ENCODE peak calls at places on chromosomes 16 and 17, in eight cellular contexts. O is GM23338; E is lung; A is activated CD8-positive, alpha-beta T cell treated with anti-CD3 and anti-CD28 coated beads for 36 hours; J is tibial nerve; S is left lung; G is Panc1; F is GM13976. D is an unnamed sample.

GRCh38 chr17:21252289-21252874 is 828 bp downstream of the NATD1 start:
- DNase-seq in O (no peak), E (no peak), A (no peak), J (no peak), S (no peak), G (no peak), F (no peak), D (no peak)

GRCh38 chr17:5282639-5283217 is 644 bp downstream of the RABEP1 start:
- DNase-seq in O (peak), E (peak), A (peak), J (no peak), S (peak), G (no peak), F (no peak), D (no peak)

GRCh38 chr16:1557576-1557975 is 24.1 kb downstream of the TMEM204 start:
- DNase-seq in O (no peak), E (no peak), A (no peak), J (no peak), S (no peak), G (no peak), F (no peak), D (no peak)

GRCh38 chr17:56602292-56603130 is 9.0 kb downstream of the NOG start:
- DNase-seq in O (no peak), E (no peak), A (peak), J (no peak), S (no peak), G (no peak), F (no peak), D (no peak)

GRCh38 chr17:59964455-59965328 is at the start of gene RNFT1:
- DNase-seq in O (peak), E (peak), A (peak), J (peak), S (peak), G (peak), F (peak), D (peak)

GRCh38 chr16:12819126-12820117 is 15.7 kb upstream of the CPPED1 start:
- DNase-seq in O (peak), E (peak), A (peak), J (peak), S (peak), G (peak), F (peak), D (no peak)

GRCh38 chr17:68184141-68184571 is 63.7 kb upstream of the AMZ2 start:
- DNase-seq in O (peak), E (no peak), A (no peak), J (no peak), S (no peak), G (no peak), F (no peak), D (no peak)

GRCh38 chr16:85514601-85515318 is 98.4 kb upstream of the GSE1 start:
- DNase-seq in O (peak), E (peak), A (no peak), J (peak), S (peak), G (peak), F (no peak), D (no peak)

GRCh38 chr17:66751771-66752170 is 83.1 kb upstream of the CACNG5 start:
- DNase-seq in O (no peak), E (no peak), A (no peak), J (no peak), S (no peak), G (no peak), F (no peak), D (no peak)

GRCh38 chr17:82415786-82416185 is 2.4 kb upstream of the HEXD start:
- DNase-seq in O (no peak), E (no peak), A (no peak), J (no peak), S (peak), G (no peak), F (no peak), D (no peak)

GRCh38 chr16:29873319-29873718 is 10.3 kb upstream of the CDIPT start:
- DNase-seq in O (no peak), E (no peak), A (no peak), J (no peak), S (no peak), G (no peak), F (no peak), D (no peak)

GRCh38 chr16:87244646-87245197 is 72.5 kb downstream of the C16orf95 start:
- DNase-seq in O (no peak), E (no peak), A (no peak), J (no peak), S (no peak), G (no peak), F (no peak), D (no peak)

GRCh38 chr16:1330260-1330914 is 3.1 kb upstream of the BAIAP3 start:
- DNase-seq in O (peak), E (no peak), A (no peak), J (no peak), S (no peak), G (no peak), F (no peak), D (no peak)

GRCh38 chr16:29825145-29826044 is 5.1 kb downstream of the MVP start:
- DNase-seq in O (no peak), E (no peak), A (peak), J (no peak), S (no peak), G (no peak), F (peak), D (peak)

GRCh38 chr17:79777844-79778503 is at the start of gene CBX2:
- DNase-seq in O (peak), E (peak), A (peak), J (peak), S (peak), G (no peak), F (peak), D (peak)

GRCh38 chr17:42087736-42088705 is 10.3 kb downstream of the ZNF385C start:
- DNase-seq in O (no peak), E (no peak), A (no peak), J (no peak), S (no peak), G (no peak), F (no peak), D (no peak)

GRCh38 chr16:86619263-86619935 is 41.0 kb downstream of the FOXL1 start:
- DNase-seq in O (peak), E (no peak), A (no peak), J (peak), S (no peak), G (peak), F (no peak), D (no peak)

GRCh38 chr16:6625606-6626005 is 707.0 kb upstream of the RBFOX1 start:
- DNase-seq in O (no peak), E (no peak), A (no peak), J (no peak), S (no peak), G (no peak), F (no peak), D (no peak)
- TF ChIP-seq CTCF in O (no peak), E (no peak), A (no peak), J (no peak), S (no peak), G (no peak), F (no peak), D (no peak)

GRCh38 chr17:40374965-40375498 is 10.5 kb upstream of the GJD3 start:
- DNase-seq in O (peak), E (no peak), A (no peak), J (no peak), S (no peak), G (no peak), F (no peak), D (no peak)

GRCh38 chr17:40382251-40382650 is 17.7 kb upstream of the GJD3 start:
- DNase-seq in O (no peak), E (no peak), A (no peak), J (no peak), S (no peak), G (no peak), F (no peak), D (no peak)

GRCh38 chr17:40377832-40378231 is 13.3 kb upstream of the GJD3 start:
- DNase-seq in O (no peak), E (no peak), A (no peak), J (no peak), S (no peak), G (no peak), F (no peak), D (no peak)

GRCh38 chr17:40373999-40374398 is 9.5 kb upstream of the GJD3 start:
- DNase-seq in O (no peak), E (no peak), A (no peak), J (no peak), S (no peak), G (no peak), F (no peak), D (no peak)

DNA sequence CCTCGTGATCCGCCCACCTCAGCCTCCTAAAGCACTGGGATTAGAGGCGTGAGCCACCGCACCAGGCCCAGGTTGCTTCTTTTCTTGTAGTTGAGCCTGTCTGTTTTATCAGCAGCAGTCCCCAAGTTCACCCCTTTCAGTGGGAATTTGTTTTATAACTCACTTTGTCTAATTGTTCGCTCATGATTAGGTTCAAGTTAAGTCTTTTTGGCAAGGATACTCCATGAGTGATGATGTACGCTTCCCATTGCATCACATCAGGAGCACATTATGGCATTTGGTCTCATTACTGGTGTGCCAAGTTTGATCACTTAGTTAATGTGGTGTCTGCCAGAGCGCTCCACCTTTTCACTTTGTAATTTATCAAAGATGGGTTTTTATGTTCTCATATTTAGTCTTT is 14.4 kb upstream of the GJD3 start:
- DNase-seq in O (no peak), E (no peak), A (no peak), J (no peak), S (no peak), G (no peak), F (no peak), D (no peak)
- TF ChIP-seq CTCF in O (no peak), E (no peak), A (no peak), J (no peak), S (no peak), G (no peak), F (no peak), D (no peak)

GRCh38 chr17:8658800-8659199 is 28.3 kb upstream of the MYH10 start:
- DNase-seq in O (no peak), E (no peak), A (no peak), J (no peak), S (no peak), G (no peak), F (no peak), D (no peak)
- TF ChIP-seq CTCF in O (no peak), E (no peak), A (no peak), J (no peak), S (no peak), G (no peak), F (no peak), D (no peak)

DNA sequence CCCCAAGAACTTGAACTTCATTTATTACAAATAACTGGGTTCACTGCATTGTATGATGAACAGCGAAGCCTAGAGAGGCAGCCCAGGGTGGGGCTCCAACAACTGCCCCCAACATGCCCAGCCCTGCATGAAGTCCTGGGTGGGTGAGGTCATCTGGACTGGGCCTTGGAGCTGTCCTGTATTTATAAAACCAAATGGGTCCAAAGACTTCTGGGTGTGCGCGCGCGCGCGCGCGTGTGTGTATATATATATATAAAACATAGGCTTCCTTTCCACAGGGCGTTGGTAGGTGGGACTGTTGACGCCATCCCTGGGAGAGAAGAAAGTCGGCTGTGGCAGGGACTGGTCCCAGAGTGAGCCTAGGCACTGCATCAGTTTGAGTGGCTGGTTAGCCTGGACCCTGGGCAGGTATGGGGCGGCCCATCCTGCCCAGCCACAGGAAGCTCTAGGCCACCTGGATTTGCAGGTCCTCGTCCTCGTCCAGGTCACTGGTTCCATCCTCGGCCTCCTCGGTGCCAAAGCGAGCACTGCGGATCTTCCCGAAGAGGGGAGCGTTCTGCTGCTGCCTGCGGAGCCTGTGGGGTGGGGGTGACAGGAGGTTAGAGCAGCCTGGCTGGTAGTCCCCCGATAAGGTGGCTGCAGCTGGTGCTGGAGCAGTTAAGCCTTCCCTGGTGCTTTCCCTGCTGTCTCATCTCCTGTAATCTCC is 23.9 kb downstream of the CCDC102A start:
- DNase-seq in O (no peak), E (no peak), A (no peak), J (no peak), S (peak), G (no peak), F (no peak), D (peak)
- TF ChIP-seq CTCF in O (no peak), E (no peak), A (no peak), J (no peak), S (no peak), G (no peak), F (no peak), D (no peak)

DNA sequence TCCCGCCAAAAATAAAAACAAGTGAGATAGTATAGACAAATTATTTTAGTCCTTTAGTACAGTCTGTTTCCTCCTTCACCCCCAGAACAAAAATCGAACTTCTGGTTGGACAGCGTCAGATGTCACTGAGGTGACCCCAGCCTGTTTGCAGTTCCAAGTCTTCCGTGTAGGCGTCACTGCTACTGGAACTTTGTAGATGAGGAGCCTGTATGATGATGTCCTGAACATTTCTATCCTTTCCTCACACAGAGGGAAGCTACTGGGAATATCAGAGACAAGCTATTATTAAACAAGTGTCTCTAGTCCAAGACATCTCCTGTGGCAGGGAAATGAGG is 924 bp upstream of the VEZF1 start:
- DNase-seq in O (no peak), E (no peak), A (no peak), J (no peak), S (no peak), G (no peak), F (no peak), D (no peak)
- TF ChIP-seq CTCF in O (no peak), E (no peak), A (no peak), J (peak), S (no peak), G (peak), F (no peak), D (no peak)

GRCh38 chr17:28333083-28333746 is 2.1 kb downstream of the IFT20 start:
- DNase-seq in O (no peak), E (no peak), A (no peak), J (no peak), S (no peak), G (no peak), F (no peak), D (no peak)
- TF ChIP-seq CTCF in O (no peak), E (no peak), A (no peak), J (no peak), S (no peak), G (no peak), F (no peak), D (no peak)

DNA sequence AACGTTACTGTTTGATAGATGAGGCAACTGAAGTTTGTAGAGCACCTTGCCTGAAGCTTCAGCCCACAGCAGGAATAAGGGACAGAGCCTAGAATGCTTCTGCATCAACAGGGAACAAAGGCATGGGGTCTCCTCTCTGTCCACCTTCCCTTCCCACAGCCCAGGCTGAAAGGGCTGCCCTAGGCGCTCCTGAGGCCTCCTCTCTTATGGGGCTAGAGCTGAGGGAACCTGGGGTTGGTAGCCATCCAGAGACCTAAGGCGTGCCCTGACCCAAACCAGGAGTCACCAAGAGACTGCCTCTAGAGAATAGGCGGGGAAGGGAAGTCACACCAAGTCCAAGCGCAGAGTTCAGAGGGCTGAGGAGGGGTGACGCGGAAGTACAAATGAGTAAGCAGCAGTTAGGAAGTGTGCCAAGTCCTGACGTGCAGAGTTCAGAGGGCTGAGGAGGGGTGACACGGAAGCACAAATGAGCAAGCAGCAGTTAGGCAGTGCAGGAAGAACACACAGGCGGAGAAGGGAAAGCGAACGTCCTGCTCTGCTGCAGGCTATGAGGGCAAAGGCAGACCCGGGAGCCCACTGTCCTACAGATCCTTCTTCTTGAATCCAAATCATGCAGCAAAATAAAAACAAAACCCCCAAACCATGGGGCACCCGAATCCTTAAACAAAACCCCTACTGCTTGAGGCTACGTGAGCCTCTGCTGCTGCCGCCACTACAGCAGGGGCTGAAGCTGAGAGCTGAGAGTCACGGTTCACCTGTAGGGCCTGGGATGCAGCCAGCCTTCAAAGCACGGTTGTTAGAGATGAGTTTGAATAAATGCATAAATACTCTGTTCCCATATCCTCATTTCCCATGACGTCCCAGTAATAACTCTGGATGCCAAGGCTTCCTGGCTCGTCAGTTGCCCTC is 2.7 kb upstream of the SPG7 start:
- DNase-seq in O (no peak), E (peak), A (peak), J (peak), S (peak), G (peak), F (peak), D (no peak)
- TF ChIP-seq CTCF in O (no peak), E (no peak), A (no peak), J (no peak), S (no peak), G (no peak), F (no peak), D (no peak)

D was measured in D721Med.